ENCODE peak calls at places on chromosome 18, in four cellular contexts. U is H9, K is IMR-90, B is mesenchymal stem cell. W is an unnamed sample.

GRCh38 chr18:46821856-46822711 is 65.2 kb upstream of the ST8SIA5 start:
- DNase-seq in U (no peak), K (no peak), B (no peak), W (no peak)

GRCh38 chr18:40534748-40535147 is 1420.3 kb upstream of the PIK3C3 start:
- DNase-seq in U (no peak), K (peak), B (peak), W (no peak)

GRCh38 chr18:61435064-61435652 is 101.9 kb downstream of the CDH20 start:
- DNase-seq in U (peak), K (peak), B (peak), W (no peak)

GRCh38 chr18:54127759-54128378 is 96.6 kb downstream of the MBD2 start:
- DNase-seq in U (peak), K (peak), B (peak), W (peak)

GRCh38 chr18:5095239-5095638 is 101.8 kb downstream of the AKAIN1 start:
- DNase-seq in U (no peak), K (no peak), B (no peak), W (no peak)

GRCh38 chr18:12017079-12017478 is 35.8 kb downstream of the IMPA2 start:
- DNase-seq in U (no peak), K (no peak), B (no peak), W (no peak)

GRCh38 chr18:77100751-77101355 is 31.7 kb downstream of the MBP start:
- DNase-seq in U (no peak), K (no peak), B (no peak), W (no peak)

GRCh38 chr18:26429535-26429934 is 118.8 kb downstream of the KCTD1 start:
- DNase-seq in U (no peak), K (peak), B (peak), W (no peak)

GRCh38 chr18:10822457-10822856 is 296.6 kb downstream of the NAPG start:
- DNase-seq in U (no peak), K (no peak), B (no peak), W (peak)

GRCh38 chr18:23133860-23134779 is 1.2 kb upstream of the CABLES1 start:
- DNase-seq in U (peak), K (no peak), B (no peak), W (no peak)

GRCh38 chr18:24600076-24600654 is 139.7 kb downstream of the HRH4 start:
- DNase-seq in U (no peak), K (peak), B (peak), W (peak)

GRCh38 chr18:49013961-49014604 is 63.3 kb upstream of the SMAD7 start:
- DNase-seq in U (peak), K (no peak), B (no peak), W (no peak)

GRCh38 chr18:13381331-13381730 is 162.8 kb downstream of the LDLRAD4 start:
- DNase-seq in U (no peak), K (no peak), B (no peak), W (no peak)

GRCh38 chr18:8176554-8176953 is 432.7 kb upstream of the RAB12 start:
- DNase-seq in U (no peak), K (no peak), B (no peak), W (no peak)

GRCh38 chr18:4333043-4333442 is 122.1 kb downstream of the DLGAP1 start:
- DNase-seq in U (no peak), K (no peak), B (no peak), W (no peak)

GRCh38 chr18:6414118-6414722 is 491 bp downstream of the L3MBTL4 start:
- DNase-seq in U (peak), K (no peak), B (peak), W (no peak)

GRCh38 chr18:55266981-55267380 is 307.7 kb upstream of the CCDC68 start:
- DNase-seq in U (no peak), K (no peak), B (no peak), W (no peak)

GRCh38 chr18:8610442-8610801 is 1.2 kb downstream of the RAB12 start:
- DNase-seq in U (no peak), K (peak), B (peak), W (no peak)

GRCh38 chr18:8847900-8848299 is 142.5 kb downstream of the MTCL1 start:
- DNase-seq in U (no peak), K (no peak), B (no peak), W (no peak)

GRCh38 chr18:37160038-37160745 is 331.3 kb downstream of the KIAA1328 start:
- DNase-seq in U (no peak), K (no peak), B (no peak), W (no peak)

GRCh38 chr18:11883153-11883552 is 25.0 kb downstream of the MPPE1 start:
- DNase-seq in U (no peak), K (peak), B (peak), W (no peak)

GRCh38 chr18:2526320-2526719 is 45.0 kb downstream of the METTL4 start:
- DNase-seq in U (no peak), K (no peak), B (no peak), W (no peak)

GRCh38 chr18:74418023-74418422 is 39.1 kb downstream of the DIPK1C start:
- DNase-seq in U (no peak), K (no peak), B (no peak), W (no peak)

GRCh38 chr18:69956655-69957054 is 9.0 kb upstream of the CD226 start:
- DNase-seq in U (no peak), K (no peak), B (no peak), W (no peak)

GRCh38 chr18:30265190-30265589 is 777.4 kb downstream of the DSC3 start:
- DNase-seq in U (no peak), K (no peak), B (no peak), W (no peak)

GRCh38 chr18:45363258-45363657 is 252.0 kb upstream of the SLC14A2 start:
- DNase-seq in U (no peak), K (no peak), B (no peak), W (no peak)

GRCh38 chr18:49023938-49024341 is 73.2 kb upstream of the SMAD7 start:
- DNase-seq in U (peak), K (no peak), B (no peak), W (no peak)

GRCh38 chr18:23314672-23315071 is 138.4 kb upstream of the RIOK3 start:
- DNase-seq in U (no peak), K (no peak), B (no peak), W (no peak)

GRCh38 chr18:58868440-58868839 is 3.8 kb downstream of the ZNF532 start:
- DNase-seq in U (no peak), K (no peak), B (no peak), W (no peak)

GRCh38 chr18:58870130-58870529 is 5.5 kb downstream of the ZNF532 start:
- DNase-seq in U (no peak), K (peak), B (no peak), W (no peak)

GRCh38 chr18:58867281-58867961 is 2.7 kb downstream of the ZNF532 start:
- DNase-seq in U (peak), K (no peak), B (no peak), W (no peak)

GRCh38 chr18:58870621-58871020 is 5.9 kb downstream of the ZNF532 start:
- DNase-seq in U (no peak), K (no peak), B (no peak), W (no peak)

GRCh38 chr18:58871514-58872490 is 7.1 kb downstream of the ZNF532 start:
- DNase-seq in U (no peak), K (peak), B (no peak), W (no peak)
- H3K27ac ChIP-seq in U (no peak), K (peak), B (no peak), W (no peak)

DNA sequence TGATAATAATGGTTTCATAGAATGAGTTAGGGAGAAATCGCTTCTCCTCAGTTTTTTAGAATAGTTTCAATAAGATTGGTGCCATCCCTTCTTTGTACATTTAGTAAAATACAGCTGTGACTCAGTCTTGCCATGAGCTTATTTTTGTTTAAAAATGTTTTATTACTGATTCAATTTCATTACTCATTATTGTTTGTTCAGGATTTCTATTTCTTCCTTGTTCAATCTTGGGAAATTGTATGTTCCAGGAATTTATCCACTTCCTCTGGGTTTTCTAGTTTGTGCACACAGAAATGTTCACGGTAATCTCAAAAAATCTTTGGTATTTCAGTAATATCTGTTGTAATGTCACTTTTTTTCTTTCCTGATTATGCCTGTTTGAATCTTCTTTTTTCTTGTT is 371.5 kb upstream of the SETBP1 start:
- DNase-seq in U (no peak), K (peak), B (no peak), W (no peak)
- H3K4me2 ChIP-seq in U (no peak), K (no peak), B (no peak), W (no peak)

GRCh38 chr18:62525611-62526010 is 2.8 kb downstream of the ZCCHC2 start:
- DNase-seq in U (no peak), K (no peak), B (no peak), W (no peak)

GRCh38 chr18:62523631-62524442 is 1.0 kb downstream of the ZCCHC2 start:
- DNase-seq in U (peak), K (peak), B (peak), W (no peak)

GRCh38 chr18:62526098-62527025 is 3.5 kb downstream of the ZCCHC2 start:
- DNase-seq in U (peak), K (peak), B (peak), W (peak)

GRCh38 chr18:62523255-62523588 is 397 bp downstream of the ZCCHC2 start:
- DNase-seq in U (no peak), K (no peak), B (no peak), W (no peak)

GRCh38 chr18:62524443-62525200 is 1.8 kb downstream of the ZCCHC2 start:
- DNase-seq in U (peak), K (peak), B (peak), W (no peak)
- H4K91ac ChIP-seq in U (no peak), K (no peak), B (no peak), W (no peak)

GRCh38 chr18:79401494-79402208 is 5.9 kb downstream of the NFATC1 start:
- DNase-seq in U (no peak), K (no peak), B (no peak), W (no peak)
- H3K27ac ChIP-seq in U (no peak), K (no peak), B (no peak), W (no peak)

GRCh38 chr18:50803579-50803978 is 16.2 kb downstream of the MRO start:
- DNase-seq in U (no peak), K (no peak), B (no peak), W (no peak)

GRCh38 chr18:50806208-50806616 is 13.6 kb downstream of the MRO start:
- DNase-seq in U (peak), K (no peak), B (no peak), W (no peak)

GRCh38 chr18:50807199-50807598 is 12.6 kb downstream of the MRO start:
- DNase-seq in U (no peak), K (no peak), B (no peak), W (no peak)

GRCh38 chr18:50802133-50802532 is 17.7 kb downstream of the MRO start:
- DNase-seq in U (no peak), K (no peak), B (no peak), W (no peak)

GRCh38 chr18:50805732-50806131 is 14.1 kb downstream of the MRO start:
- DNase-seq in U (no peak), K (no peak), B (no peak), W (no peak)
- H3K4me2 ChIP-seq in U (no peak), K (no peak), B (no peak), W (no peak)

GRCh38 chr18:57210101-57210661 is 63.3 kb downstream of the BOD1L2 start:
- DNase-seq in U (peak), K (peak), B (peak), W (peak)

GRCh38 chr18:57211412-57211750 is 64.5 kb downstream of the BOD1L2 start:
- DNase-seq in U (no peak), K (no peak), B (no peak), W (no peak)

GRCh38 chr18:57208056-57208455 is 61.2 kb downstream of the BOD1L2 start:
- DNase-seq in U (no peak), K (no peak), B (no peak), W (no peak)

GRCh38 chr18:57210711-57211411 is 64.0 kb downstream of the BOD1L2 start:
- DNase-seq in U (no peak), K (no peak), B (no peak), W (no peak)

DNA sequence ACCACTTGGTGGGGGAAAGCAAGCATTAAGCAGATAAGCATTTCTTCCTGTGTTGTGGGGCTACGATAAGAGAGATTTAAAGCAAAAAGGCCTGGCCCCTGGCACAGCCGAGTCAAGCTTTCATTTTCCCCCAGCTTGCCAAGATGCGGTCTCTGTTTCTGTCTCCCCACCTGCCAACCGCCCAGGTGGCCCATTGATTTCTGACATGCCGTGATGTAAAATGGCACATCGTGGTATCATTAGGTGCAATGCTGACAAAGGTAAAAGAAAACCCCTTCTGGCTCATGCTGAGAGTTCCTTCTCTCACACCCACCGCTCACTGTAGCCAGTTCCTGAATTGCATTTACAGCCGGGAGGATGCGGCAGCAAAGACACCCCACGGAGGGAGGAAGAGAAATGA is 62.8 kb downstream of the BOD1L2 start:
- DNase-seq in U (no peak), K (no peak), B (no peak), W (no peak)
- H4K91ac ChIP-seq in U (no peak), K (no peak), B (no peak), W (no peak)

W was measured in neuronal stem cell.